ENCODE peak calls at places on chromosomes 3 and 15, in four cellular contexts. M is fibroblast of pulmonary artery, X is Peyer's patch, B is foreskin fibroblast. U is an unnamed sample.

GRCh38 chr3:45182915-45183881 is 37.0 kb upstream of the CDCP1 start:
- DNase-seq in M (peak; percentile 54), X (peak; percentile 71), B (peak; percentile 72), U (no peak)

GRCh38 chr15:89396723-89397652 is 62.4 kb upstream of the POLG start:
- DNase-seq in M (no peak), X (no peak), B (no peak), U (no peak)

GRCh38 chr3:125322166-125322565 is 53.0 kb downstream of the ZNF148 start:
- DNase-seq in M (peak; percentile 48), X (no peak), B (peak; percentile 70), U (no peak)

GRCh38 chr3:63857311-63857710 is 6.3 kb downstream of the THOC7 start:
- DNase-seq in M (peak; percentile 38), X (no peak), B (no peak), U (no peak)

GRCh38 chr3:112132975-112133448 is at the start of gene GCSAM:
- DNase-seq in M (no peak), X (peak; percentile 86), B (no peak), U (peak; percentile 61)

GRCh38 chr15:50261979-50262378 is 3.5 kb downstream of the HDC start:
- DNase-seq in M (no peak), X (no peak), B (no peak), U (no peak)

GRCh38 chr3:24495334-24495994 is 814 bp upstream of the THRB start:
- DNase-seq in M (no peak), X (peak; percentile 68), B (peak; percentile 61), U (no peak)

GRCh38 chr3:170038434-170039110 is 777 bp downstream of the GPR160 start:
- DNase-seq in M (no peak), X (peak; percentile 78), B (peak; percentile 20), U (peak; percentile 50)

GRCh38 chr3:71725279-71725991 is at the start of gene EIF4E3:
- DNase-seq in M (peak; percentile 14), X (peak; percentile 51), B (peak; percentile 64), U (peak; percentile 72)

GRCh38 chr15:36468746-36469145 is 110.7 kb upstream of the CDIN1 start:
- DNase-seq in M (peak; percentile 81), X (no peak), B (peak; percentile 94), U (no peak)

GRCh38 chr15:89105147-89105546 is 16.9 kb downstream of the ABHD2 start:
- DNase-seq in M (peak; percentile 97), X (no peak), B (peak; percentile 96), U (no peak)

GRCh38 chr15:75356006-75356405 is 9.2 kb downstream of the NEIL1 start:
- DNase-seq in M (no peak), X (no peak), B (no peak), U (no peak)

GRCh38 chr3:15610083-15610482 is 8.5 kb downstream of the BTD start:
- DNase-seq in M (peak; percentile 74), X (no peak), B (peak; percentile 96), U (no peak)

GRCh38 chr3:157155591-157155990 is 4.4 kb downstream of the CCNL1 start:
- DNase-seq in M (no peak), X (no peak), B (no peak), U (no peak)

GRCh38 chr3:32619395-32619794 is 48.7 kb upstream of the DYNC1LI1 start:
- DNase-seq in M (no peak), X (no peak), B (no peak), U (no peak)

GRCh38 chr3:101530213-101531047 is 17.4 kb upstream of the SENP7 start:
- DNase-seq in M (no peak), X (no peak), B (no peak), U (no peak)

GRCh38 chr3:14388200-14388599 is 14.2 kb upstream of the SLC6A6 start:
- DNase-seq in M (no peak), X (peak; percentile 54), B (peak; percentile 34), U (no peak)

GRCh38 chr15:74540135-74540760 is 772 bp upstream of the ARID3B start:
- DNase-seq in M (no peak), X (no peak), B (peak; percentile 33), U (no peak)

GRCh38 chr3:61077551-61077950 is 173.7 kb downstream of the FHIT start:
- DNase-seq in M (no peak), X (no peak), B (no peak), U (no peak)

GRCh38 chr3:193744822-193745684 is 152.0 kb downstream of the OPA1 start:
- DNase-seq in M (peak; percentile 27), X (no peak), B (no peak), U (no peak)

GRCh38 chr3:119292666-119293065 is 1.5 kb upstream of the ARHGAP31 start:
- DNase-seq in M (no peak), X (no peak), B (no peak), U (peak; percentile 46)

DNA sequence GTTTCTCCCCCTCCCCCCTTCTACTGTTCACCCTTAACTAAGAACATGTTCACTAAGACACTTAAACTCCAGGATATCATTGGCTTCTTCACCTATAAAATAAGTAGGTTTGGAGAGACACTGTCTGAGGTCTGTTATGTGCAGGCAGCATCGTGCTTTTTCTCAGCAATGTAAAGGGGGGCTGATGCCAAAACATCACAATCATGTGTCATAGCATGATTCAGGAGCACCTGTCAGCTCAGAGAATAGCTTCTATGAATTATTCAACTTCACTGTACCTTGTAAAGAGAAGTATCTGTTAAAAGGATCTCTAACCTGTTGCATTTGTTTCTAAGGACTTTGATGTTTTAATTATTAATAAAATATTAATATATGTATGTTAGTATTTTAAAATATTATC is 211.4 kb upstream of the EPHA3 start:
- DNase-seq in M (no peak), X (no peak), B (no peak), U (no peak)
- H3K4me3 ChIP-seq in M (no peak overlapping the region), X (no peak overlapping the region), B (no peak overlapping the region), U (no peak overlapping the region)

GRCh38 chr3:120567370-120568197 is 28.6 kb upstream of the NDUFB4 start:
- DNase-seq in M (peak; percentile 66), X (no peak), B (peak; percentile 62), U (no peak)
- H3K4me3 ChIP-seq in M (peak overlapping the region; percentile 1), X (no peak overlapping the region), B (peak overlapping the region; percentile 12), U (no peak overlapping the region)

GRCh38 chr15:81216411-81216810 is 19.7 kb downstream of the IL16 start:
- DNase-seq in M (peak; percentile 8), X (no peak), B (no peak), U (no peak)
- H3K4me3 ChIP-seq in M (no peak overlapping the region), X (no peak overlapping the region), B (no peak overlapping the region), U (no peak overlapping the region)

GRCh38 chr3:139520028-139520737 is 19.4 kb downstream of the RBP1 start:
- DNase-seq in M (peak; percentile 35), X (peak; percentile 69), B (no peak), U (no peak)
- H3K4me3 ChIP-seq in M (no peak overlapping the region), X (no peak overlapping the region), B (no peak overlapping the region), U (no peak overlapping the region)

DNA sequence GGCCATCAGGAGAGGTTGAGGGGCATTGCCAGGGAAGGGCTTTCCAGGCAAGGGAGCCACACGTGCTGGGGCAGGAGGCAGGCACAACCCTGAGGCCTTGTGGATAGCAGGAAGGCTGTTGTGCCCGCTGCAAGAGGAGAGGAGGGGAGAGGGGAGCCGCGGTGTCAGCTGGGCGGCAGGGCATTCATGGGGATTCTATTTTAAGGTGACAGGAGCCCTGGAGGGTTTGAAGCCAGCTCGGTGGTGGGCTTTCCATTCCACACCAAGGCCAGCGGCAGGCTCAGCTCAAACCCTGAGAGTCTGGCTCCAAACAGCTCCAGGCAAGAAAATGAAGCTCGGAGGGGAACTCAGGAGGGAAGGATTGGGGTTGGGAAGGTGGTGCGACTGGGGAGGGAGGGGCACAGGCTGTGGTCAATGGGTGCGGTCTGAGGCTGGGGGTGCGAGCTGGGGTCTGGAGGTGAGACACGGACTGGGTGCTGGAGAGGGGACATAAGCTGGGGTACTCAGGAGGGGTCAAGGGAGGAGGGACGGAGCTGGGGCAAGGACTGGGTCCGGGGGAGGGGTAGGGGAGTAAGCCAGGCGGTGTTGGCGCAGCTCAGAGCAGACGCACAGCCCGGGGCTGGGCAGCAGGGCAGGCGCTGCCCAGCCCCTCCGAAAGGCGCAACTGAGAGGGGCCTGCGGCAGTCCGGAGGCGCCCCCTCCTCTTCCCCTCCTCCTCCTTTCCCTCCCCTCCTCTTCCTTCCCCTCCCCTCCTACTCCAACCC is 43.4 kb downstream of the TPRA1 start:
- DNase-seq in M (no peak), X (no peak), B (no peak), U (no peak)
- H3K4me3 ChIP-seq in M (peak overlapping the region; percentile 56), X (peak overlapping the region; percentile 60), B (peak overlapping the region; percentile 58), U (peak overlapping the region; percentile 35)

GRCh38 chr3:184184546-184185234 is 1.3 kb upstream of the ABCF3 start:
- DNase-seq in M (no peak), X (no peak), B (no peak), U (no peak)
- H3K4me3 ChIP-seq in M (no peak overlapping the region), X (no peak overlapping the region), B (no peak overlapping the region), U (no peak overlapping the region)

DNA sequence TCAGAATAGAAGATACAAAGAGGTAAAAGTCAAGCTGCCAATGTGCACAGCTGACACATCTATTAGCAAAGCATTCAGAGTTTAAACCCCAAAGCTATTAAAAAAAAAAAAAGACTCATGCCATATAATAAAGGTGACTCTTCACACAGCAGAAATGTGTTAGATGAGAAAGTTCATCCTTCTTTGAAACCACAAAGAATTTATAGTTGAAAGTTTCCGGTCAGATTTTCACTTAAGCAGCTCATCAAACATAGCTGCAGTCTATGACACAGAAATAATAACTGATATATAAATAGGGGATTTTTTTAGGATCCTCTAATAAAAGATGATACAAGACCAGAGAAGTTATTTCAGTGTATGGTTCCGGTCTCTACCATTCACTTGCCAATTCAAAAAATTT is 76.6 kb downstream of the WWTR1 start:
- DNase-seq in M (no peak), X (no peak), B (no peak), U (no peak)
- H3K4me3 ChIP-seq in M (no peak overlapping the region), X (no peak overlapping the region), B (no peak overlapping the region), U (no peak overlapping the region)

GRCh38 chr3:9916346-9916733 is 558 bp upstream of the IL17RC start:
- DNase-seq in M (peak; percentile 42), X (no peak), B (peak; percentile 81), U (no peak)
- H3K4me3 ChIP-seq in M (peak overlapping the region; percentile 63), X (peak overlapping the region; percentile 26), B (peak overlapping the region; percentile 62), U (peak overlapping the region; percentile 20)

GRCh38 chr15:90988249-90988648 is 6.1 kb downstream of the PRC1 start:
- DNase-seq in M (no peak), X (no peak), B (no peak), U (no peak)
- H3K4me3 ChIP-seq in M (no peak overlapping the region), X (no peak overlapping the region), B (no peak overlapping the region), U (no peak overlapping the region)

GRCh38 chr15:101614001-101614585 is 38.1 kb downstream of the TM2D3 start:
- DNase-seq in M (no peak), X (no peak), B (no peak), U (no peak)

GRCh38 chr15:101615414-101615985 is 36.7 kb downstream of the TM2D3 start:
- DNase-seq in M (peak; percentile 36), X (no peak), B (peak; percentile 67), U (no peak)

GRCh38 chr15:101613130-101614000 is 38.8 kb downstream of the TM2D3 start:
- DNase-seq in M (peak; percentile 54), X (peak; percentile 87), B (peak; percentile 61), U (no peak)

GRCh38 chr15:101615986-101616848 is 36.0 kb downstream of the TM2D3 start:
- DNase-seq in M (peak; percentile 75), X (no peak), B (peak; percentile 87), U (no peak)

DNA sequence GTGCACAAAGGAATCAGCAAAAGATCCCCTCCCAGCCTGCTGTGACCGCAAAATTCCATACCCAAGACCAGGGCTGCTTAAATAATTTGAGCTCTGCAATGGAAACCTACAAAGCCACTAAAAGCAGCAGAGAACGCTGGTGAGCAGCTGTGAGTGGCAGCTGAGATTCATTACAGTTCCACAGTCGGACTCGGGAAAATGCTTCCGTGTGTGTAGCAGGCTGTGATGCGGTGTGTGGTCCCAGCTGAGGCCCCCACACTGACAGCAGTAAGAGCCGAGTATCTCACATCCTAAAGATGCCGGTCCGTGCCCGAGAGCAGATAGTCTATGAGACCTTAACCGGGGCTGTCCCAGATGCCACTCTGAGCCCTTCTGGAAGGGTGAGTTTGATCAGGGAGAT is 37.4 kb downstream of the TM2D3 start:
- DNase-seq in M (no peak), X (no peak), B (peak; percentile 26), U (no peak)
- H3K4me3 ChIP-seq in M (no peak overlapping the region), X (no peak overlapping the region), B (no peak overlapping the region), U (no peak overlapping the region)